ENCODE peak calls at places on chromosomes 6 and 20, in five cellular contexts. One of them, this sample, is unnamed.

GRCh38 chr6:46816626-46817025 is 23.4 kb downstream of the MEP1A start:
- DNase-seq in tibial nerve: no peak
- DNase-seq in psoas muscle: no peak
- DNase-seq in stomach: no peak
- DNase-seq in left ventricle myocardium inferior: no peak
- DNase-seq in this sample: no peak

GRCh38 chr6:26159417-26160273 is 72.4 kb downstream of the HFE start:
- DNase-seq in tibial nerve: no peak
- DNase-seq in psoas muscle: no peak
- DNase-seq in stomach: no peak
- DNase-seq in left ventricle myocardium inferior: no peak
- DNase-seq in this sample: peak

GRCh38 chr20:40942015-40942414 is 86.6 kb upstream of the TOP1 start:
- DNase-seq in tibial nerve: no peak
- DNase-seq in psoas muscle: no peak
- DNase-seq in stomach: no peak
- DNase-seq in left ventricle myocardium inferior: no peak
- DNase-seq in this sample: no peak

GRCh38 chr6:125746019-125746414 is 3.4 kb upstream of the HEY2 start:
- DNase-seq in tibial nerve: no peak
- DNase-seq in psoas muscle: no peak
- DNase-seq in stomach: no peak
- DNase-seq in left ventricle myocardium inferior: no peak
- DNase-seq in this sample: no peak

GRCh38 chr20:59242714-59243626 is 57.4 kb upstream of the EDN3 start:
- DNase-seq in tibial nerve: no peak
- DNase-seq in psoas muscle: no peak
- DNase-seq in stomach: no peak
- DNase-seq in left ventricle myocardium inferior: no peak
- DNase-seq in this sample: no peak

GRCh38 chr20:32524871-32525501 is 60.1 kb downstream of the NOL4L start:
- DNase-seq in tibial nerve: peak
- DNase-seq in psoas muscle: peak
- DNase-seq in stomach: peak
- DNase-seq in left ventricle myocardium inferior: peak
- DNase-seq in this sample: no peak

GRCh38 chr20:63256954-63257353 is 2.7 kb upstream of the NKAIN4 start:
- DNase-seq in tibial nerve: no peak
- DNase-seq in psoas muscle: no peak
- DNase-seq in stomach: no peak
- DNase-seq in left ventricle myocardium inferior: no peak
- DNase-seq in this sample: no peak

GRCh38 chr6:85771925-85772430 is 129.3 kb upstream of the SYNCRIP start:
- DNase-seq in tibial nerve: no peak
- DNase-seq in psoas muscle: no peak
- DNase-seq in stomach: no peak
- DNase-seq in left ventricle myocardium inferior: no peak
- DNase-seq in this sample: no peak

GRCh38 chr20:1206749-1207148 is 3.5 kb downstream of the C20orf202 start:
- DNase-seq in tibial nerve: no peak
- DNase-seq in psoas muscle: no peak
- DNase-seq in stomach: no peak
- DNase-seq in left ventricle myocardium inferior: no peak
- DNase-seq in this sample: no peak

GRCh38 chr6:127515234-127515793 is 3.8 kb downstream of the MTCL3 start:
- DNase-seq in tibial nerve: no peak
- DNase-seq in psoas muscle: no peak
- DNase-seq in stomach: no peak
- DNase-seq in left ventricle myocardium inferior: no peak
- DNase-seq in this sample: peak

GRCh38 chr6:41503841-41504525 is 42.2 kb upstream of the FOXP4 start:
- DNase-seq in tibial nerve: no peak
- DNase-seq in psoas muscle: peak
- DNase-seq in stomach: no peak
- DNase-seq in left ventricle myocardium inferior: peak
- DNase-seq in this sample: peak

GRCh38 chr20:52193886-52194545 is 2.4 kb upstream of the ZFP64 start:
- DNase-seq in tibial nerve: no peak
- DNase-seq in psoas muscle: no peak
- DNase-seq in stomach: no peak
- DNase-seq in left ventricle myocardium inferior: no peak
- DNase-seq in this sample: no peak

GRCh38 chr6:150865406-150866146 is at the start of gene MTHFD1L:
- DNase-seq in tibial nerve: peak
- DNase-seq in psoas muscle: peak
- DNase-seq in stomach: peak
- DNase-seq in left ventricle myocardium inferior: peak
- DNase-seq in this sample: peak

GRCh38 chr6:159101656-159102055 is 56.9 kb upstream of the TAGAP start:
- DNase-seq in tibial nerve: no peak
- DNase-seq in psoas muscle: no peak
- DNase-seq in stomach: no peak
- DNase-seq in left ventricle myocardium inferior: no peak
- DNase-seq in this sample: no peak

GRCh38 chr20:20360464-20360863 is 7.4 kb upstream of the INSM1 start:
- DNase-seq in tibial nerve: no peak
- DNase-seq in psoas muscle: no peak
- DNase-seq in stomach: peak
- DNase-seq in left ventricle myocardium inferior: no peak
- DNase-seq in this sample: peak

GRCh38 chr6:46010771-46011170 is 4.9 kb downstream of the CLIC5 start:
- DNase-seq in tibial nerve: no peak
- DNase-seq in psoas muscle: peak
- DNase-seq in stomach: no peak
- DNase-seq in left ventricle myocardium inferior: no peak
- DNase-seq in this sample: no peak

GRCh38 chr20:54475334-54476287 is at the start of gene DOK5:
- DNase-seq in tibial nerve: peak
- DNase-seq in psoas muscle: peak
- DNase-seq in stomach: no peak
- DNase-seq in left ventricle myocardium inferior: peak
- DNase-seq in this sample: peak

GRCh38 chr6:105894556-105894955 is 191.6 kb upstream of the PRDM1 start:
- DNase-seq in tibial nerve: no peak
- DNase-seq in psoas muscle: no peak
- DNase-seq in stomach: no peak
- DNase-seq in left ventricle myocardium inferior: no peak
- DNase-seq in this sample: no peak

GRCh38 chr20:23094927-23095326 is 8.8 kb upstream of the CD93 start:
- DNase-seq in tibial nerve: no peak
- DNase-seq in psoas muscle: no peak
- DNase-seq in stomach: no peak
- DNase-seq in left ventricle myocardium inferior: no peak
- DNase-seq in this sample: peak

GRCh38 chr6:45965007-45965406 is 50.7 kb downstream of the CLIC5 start:
- DNase-seq in tibial nerve: no peak
- DNase-seq in psoas muscle: no peak
- DNase-seq in stomach: no peak
- DNase-seq in left ventricle myocardium inferior: no peak
- DNase-seq in this sample: no peak

DNA sequence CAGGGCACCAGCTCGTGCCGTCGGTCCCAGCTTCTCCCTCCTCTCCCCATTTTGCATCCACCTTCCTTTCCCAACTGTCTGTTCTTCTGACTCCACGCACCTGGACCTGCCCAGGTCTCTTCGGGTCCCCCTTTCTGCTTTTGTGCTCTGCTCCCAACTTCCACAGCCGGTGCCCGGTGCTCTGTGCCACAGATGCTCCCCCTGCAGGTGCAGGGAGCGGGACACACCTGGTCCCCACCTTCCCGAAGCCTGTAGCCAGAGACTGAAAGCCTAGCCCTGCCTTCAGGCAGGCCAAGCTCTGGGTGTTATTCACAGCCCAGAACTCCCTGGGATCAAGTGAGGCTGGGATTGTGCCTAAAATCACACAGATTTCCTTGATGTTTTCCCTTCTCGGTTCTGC is 24.6 kb upstream of the BMP7 start:
- DNase-seq in tibial nerve: no peak
- DNase-seq in psoas muscle: no peak
- DNase-seq in stomach: no peak
- DNase-seq in left ventricle myocardium inferior: no peak
- DNase-seq in this sample: no peak
- TF ChIP-seq CTCF in tibial nerve: no peak
- TF ChIP-seq CTCF in psoas muscle: no peak
- TF ChIP-seq CTCF in stomach: no peak
- TF ChIP-seq CTCF in left ventricle myocardium inferior: no peak
- TF ChIP-seq CTCF in this sample: no peak

GRCh38 chr6:3353939-3354338 is 95.2 kb downstream of the PSMG4 start:
- DNase-seq in tibial nerve: no peak
- DNase-seq in psoas muscle: no peak
- DNase-seq in stomach: no peak
- DNase-seq in left ventricle myocardium inferior: no peak
- DNase-seq in this sample: no peak

GRCh38 chr6:3352678-3353077 is 93.9 kb downstream of the PSMG4 start:
- DNase-seq in tibial nerve: no peak
- DNase-seq in psoas muscle: no peak
- DNase-seq in stomach: no peak
- DNase-seq in left ventricle myocardium inferior: no peak
- DNase-seq in this sample: no peak

GRCh38 chr6:3355011-3355357 is 96.2 kb downstream of the PSMG4 start:
- DNase-seq in tibial nerve: no peak
- DNase-seq in psoas muscle: no peak
- DNase-seq in stomach: no peak
- DNase-seq in left ventricle myocardium inferior: no peak
- DNase-seq in this sample: no peak

GRCh38 chr6:3351837-3352524 is 93.2 kb downstream of the PSMG4 start:
- DNase-seq in tibial nerve: no peak
- DNase-seq in psoas muscle: no peak
- DNase-seq in stomach: no peak
- DNase-seq in left ventricle myocardium inferior: no peak
- DNase-seq in this sample: no peak

GRCh38 chr6:3353504-3353903 is 94.8 kb downstream of the PSMG4 start:
- DNase-seq in tibial nerve: no peak
- DNase-seq in psoas muscle: no peak
- DNase-seq in stomach: no peak
- DNase-seq in left ventricle myocardium inferior: no peak
- DNase-seq in this sample: no peak
- H3K4me3 ChIP-seq in tibial nerve: no peak
- H3K4me3 ChIP-seq in psoas muscle: no peak
- H3K4me3 ChIP-seq in stomach: no peak
- H3K4me3 ChIP-seq in left ventricle myocardium inferior: no peak
- H3K4me3 ChIP-seq in this sample: no peak

GRCh38 chr6:29561618-29562181 is 2.2 kb upstream of the UBD start:
- DNase-seq in tibial nerve: no peak
- DNase-seq in psoas muscle: no peak
- DNase-seq in stomach: no peak
- DNase-seq in left ventricle myocardium inferior: no peak
- DNase-seq in this sample: no peak

GRCh38 chr6:29558439-29559079 is 973 bp downstream of the UBD start:
- DNase-seq in tibial nerve: no peak
- DNase-seq in psoas muscle: no peak
- DNase-seq in stomach: no peak
- DNase-seq in left ventricle myocardium inferior: no peak
- DNase-seq in this sample: no peak

GRCh38 chr6:29563435-29563834 is 3.9 kb upstream of the UBD start:
- DNase-seq in tibial nerve: no peak
- DNase-seq in psoas muscle: no peak
- DNase-seq in stomach: no peak
- DNase-seq in left ventricle myocardium inferior: no peak
- DNase-seq in this sample: no peak

GRCh38 chr6:29559524-29560287 is at the start of gene UBD:
- DNase-seq in tibial nerve: no peak
- DNase-seq in psoas muscle: no peak
- DNase-seq in stomach: no peak
- DNase-seq in left ventricle myocardium inferior: no peak
- DNase-seq in this sample: no peak

DNA sequence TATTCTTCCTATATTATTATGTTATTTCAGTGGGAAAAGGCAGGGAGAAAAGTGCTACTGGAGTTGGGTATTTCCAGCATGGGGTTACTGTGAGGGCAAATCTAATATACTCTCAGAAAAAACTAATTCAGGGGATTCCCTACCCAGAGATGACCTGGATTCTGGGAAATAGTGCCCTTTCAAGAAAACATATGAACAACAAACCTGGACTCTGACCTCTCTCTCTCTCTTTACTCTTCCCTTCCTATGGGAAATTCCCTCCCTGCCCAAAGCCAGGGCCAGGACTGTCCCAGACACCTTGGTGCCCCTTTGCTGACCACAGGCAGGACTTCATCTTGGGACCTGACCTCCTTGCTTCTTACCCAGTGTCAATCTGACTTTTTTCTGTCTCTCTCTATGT is 1.6 kb upstream of the UBD start:
- DNase-seq in tibial nerve: no peak
- DNase-seq in psoas muscle: no peak
- DNase-seq in stomach: no peak
- DNase-seq in left ventricle myocardium inferior: no peak
- DNase-seq in this sample: no peak
- TF ChIP-seq CTCF in tibial nerve: no peak
- TF ChIP-seq CTCF in psoas muscle: no peak
- TF ChIP-seq CTCF in stomach: no peak
- TF ChIP-seq CTCF in left ventricle myocardium inferior: no peak
- TF ChIP-seq CTCF in this sample: no peak

GRCh38 chr6:56535626-56536025 is 107.1 kb downstream of the DST start:
- DNase-seq in tibial nerve: no peak
- DNase-seq in psoas muscle: no peak
- DNase-seq in stomach: no peak
- DNase-seq in left ventricle myocardium inferior: no peak
- DNase-seq in this sample: no peak

GRCh38 chr6:56536536-56536935 is 106.2 kb downstream of the DST start:
- DNase-seq in tibial nerve: no peak
- DNase-seq in psoas muscle: no peak
- DNase-seq in stomach: no peak
- DNase-seq in left ventricle myocardium inferior: no peak
- DNase-seq in this sample: no peak

GRCh38 chr6:56538851-56539250 is 103.8 kb downstream of the DST start:
- DNase-seq in tibial nerve: no peak
- DNase-seq in psoas muscle: no peak
- DNase-seq in stomach: no peak
- DNase-seq in left ventricle myocardium inferior: no peak
- DNase-seq in this sample: no peak

GRCh38 chr6:56539503-56540105 is 103.1 kb downstream of the DST start:
- DNase-seq in tibial nerve: no peak
- DNase-seq in psoas muscle: no peak
- DNase-seq in stomach: no peak
- DNase-seq in left ventricle myocardium inferior: no peak
- DNase-seq in this sample: no peak

DNA sequence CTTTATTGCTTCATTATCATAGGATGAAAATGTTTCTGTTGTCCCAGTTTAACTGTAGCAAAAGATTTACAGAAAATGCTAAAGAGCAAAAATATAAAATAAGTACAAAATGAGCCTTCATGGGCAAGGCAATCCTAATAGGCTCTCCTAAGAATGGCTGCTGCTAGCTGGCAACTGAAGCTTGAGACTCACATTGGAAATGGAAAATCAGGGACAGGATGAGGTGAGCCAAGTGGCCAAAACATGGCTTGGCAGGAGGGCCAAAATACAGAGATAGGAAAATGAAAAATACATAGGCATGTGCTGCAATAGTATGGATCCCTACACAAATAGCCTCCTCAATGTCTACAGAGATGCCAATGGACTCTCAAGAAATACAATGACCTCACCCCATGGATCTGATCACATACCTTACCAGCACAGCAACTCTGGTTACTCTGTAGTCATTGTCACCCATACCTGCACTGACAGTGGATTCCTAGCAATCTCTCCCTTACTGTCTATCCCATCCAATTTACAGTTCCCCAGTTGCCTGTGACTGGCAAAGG is 105.4 kb downstream of the DST start:
- DNase-seq in tibial nerve: no peak
- DNase-seq in psoas muscle: no peak
- DNase-seq in stomach: no peak
- DNase-seq in left ventricle myocardium inferior: no peak
- DNase-seq in this sample: no peak
- H3K4me3 ChIP-seq in tibial nerve: no peak
- H3K4me3 ChIP-seq in psoas muscle: no peak
- H3K4me3 ChIP-seq in stomach: peak
- H3K4me3 ChIP-seq in left ventricle myocardium inferior: no peak
- H3K4me3 ChIP-seq in this sample: no peak

This sample was measured in fibroblast of the aortic adventitia.